ENCODE peak calls at places on chromosomes 16 and 17, in four cellular contexts. One of them, this sample, is unnamed.

GRCh38 chr17:76125922-76126321 is 15.1 kb downstream of the FOXJ1 start:
- DNase-seq in A549: no peak
- DNase-seq in K562: no peak
- DNase-seq in IMR-90: no peak
- DNase-seq in this sample: no peak

GRCh38 chr17:27349540-27350021 is 55.7 kb downstream of the WSB1 start:
- DNase-seq in IMR-90: no peak
- DNase-seq in K562: no peak
- DNase-seq in A549: no peak
- DNase-seq in this sample: no peak

GRCh38 chr17:20302191-20302917 is 165.0 kb downstream of the LGALS9B start:
- DNase-seq in A549: no peak
- DNase-seq in IMR-90: peak; percentile 4
- DNase-seq in K562: no peak
- DNase-seq in this sample: no peak

GRCh38 chr17:36461330-36462110 is 25.0 kb upstream of the ZNHIT3 start:
- DNase-seq in A549: no peak
- DNase-seq in IMR-90: no peak
- DNase-seq in K562: no peak
- DNase-seq in this sample: no peak

GRCh38 chr17:39671651-39672521 is 3.6 kb downstream of the PNMT start:
- DNase-seq in K562: peak; percentile 72
- DNase-seq in A549: peak; percentile 82
- DNase-seq in IMR-90: peak; percentile 27
- DNase-seq in this sample: no peak

GRCh38 chr17:21017256-21017655 is 25.6 kb downstream of the USP22 start:
- DNase-seq in A549: no peak
- DNase-seq in IMR-90: no peak
- DNase-seq in K562: no peak
- DNase-seq in this sample: no peak

GRCh38 chr17:9244066-9245052 is 223.0 kb downstream of the NTN1 start:
- DNase-seq in K562: no peak
- DNase-seq in IMR-90: peak; percentile 88
- DNase-seq in A549: no peak
- DNase-seq in this sample: no peak

GRCh38 chr16:16019488-16019887 is 70.1 kb downstream of the ABCC1 start:
- DNase-seq in K562: no peak
- DNase-seq in IMR-90: peak; percentile 54
- DNase-seq in A549: peak; percentile 82
- DNase-seq in this sample: no peak

GRCh38 chr16:31710134-31710533 is 163.5 kb upstream of the ZNF267 start:
- DNase-seq in IMR-90: no peak
- DNase-seq in K562: no peak
- DNase-seq in A549: no peak
- DNase-seq in this sample: no peak

GRCh38 chr16:49484454-49484853 is 110.8 kb downstream of the C16orf78 start:
- DNase-seq in IMR-90: no peak
- DNase-seq in K562: peak; percentile 53
- DNase-seq in A549: peak; percentile 46
- DNase-seq in this sample: no peak

GRCh38 chr16:61721561-61721960 is 314.7 kb downstream of the CDH8 start:
- DNase-seq in A549: no peak
- DNase-seq in K562: no peak
- DNase-seq in IMR-90: no peak
- DNase-seq in this sample: no peak

GRCh38 chr17:62800580-62800979 is 7.5 kb downstream of the MARCHF10 start:
- DNase-seq in K562: no peak
- DNase-seq in A549: no peak
- DNase-seq in IMR-90: peak; percentile 63
- DNase-seq in this sample: no peak

GRCh38 chr17:62801553-62801952 is 6.6 kb downstream of the MARCHF10 start:
- DNase-seq in A549: no peak
- DNase-seq in K562: no peak
- DNase-seq in IMR-90: peak; percentile 36
- DNase-seq in this sample: no peak

GRCh38 chr17:62804025-62804424 is 4.1 kb downstream of the MARCHF10 start:
- DNase-seq in IMR-90: no peak
- DNase-seq in A549: no peak
- DNase-seq in K562: no peak
- DNase-seq in this sample: no peak

GRCh38 chr17:62804822-62805221 is 3.3 kb downstream of the MARCHF10 start:
- DNase-seq in IMR-90: peak; percentile 75
- DNase-seq in A549: peak; percentile 86
- DNase-seq in K562: no peak
- DNase-seq in this sample: no peak

GRCh38 chr17:62802531-62803205 is 5.4 kb downstream of the MARCHF10 start:
- DNase-seq in K562: no peak
- DNase-seq in A549: no peak
- DNase-seq in IMR-90: no peak
- DNase-seq in this sample: no peak
- TF ChIP-seq ELK1 in K562: no peak
- TF ChIP-seq ELK1 in A549: no peak
- TF ChIP-seq ELK1 in IMR-90: no peak
- TF ChIP-seq ELK1 in this sample: no peak

GRCh38 chr17:47907932-47908562 is 12.0 kb downstream of the SP2 start:
- DNase-seq in IMR-90: no peak
- DNase-seq in K562: no peak
- DNase-seq in A549: no peak
- DNase-seq in this sample: no peak

GRCh38 chr17:47901423-47901822 is 5.4 kb downstream of the SP2 start:
- DNase-seq in IMR-90: no peak
- DNase-seq in K562: no peak
- DNase-seq in A549: no peak
- DNase-seq in this sample: no peak

GRCh38 chr17:47902039-47902744 is 6.2 kb downstream of the SP2 start:
- DNase-seq in IMR-90: no peak
- DNase-seq in K562: peak; percentile 47
- DNase-seq in A549: no peak
- DNase-seq in this sample: no peak

GRCh38 chr17:47906443-47906842 is 10.4 kb downstream of the SP2 start:
- DNase-seq in A549: no peak
- DNase-seq in K562: no peak
- DNase-seq in IMR-90: no peak
- DNase-seq in this sample: no peak

GRCh38 chr17:47905221-47905733 is 9.2 kb downstream of the SP2 start:
- DNase-seq in K562: no peak
- DNase-seq in A549: no peak
- DNase-seq in IMR-90: peak; percentile 78
- DNase-seq in this sample: no peak
- TF ChIP-seq ELK1 in K562: no peak
- TF ChIP-seq ELK1 in A549: no peak
- TF ChIP-seq ELK1 in IMR-90: no peak
- TF ChIP-seq ELK1 in this sample: no peak

DNA sequence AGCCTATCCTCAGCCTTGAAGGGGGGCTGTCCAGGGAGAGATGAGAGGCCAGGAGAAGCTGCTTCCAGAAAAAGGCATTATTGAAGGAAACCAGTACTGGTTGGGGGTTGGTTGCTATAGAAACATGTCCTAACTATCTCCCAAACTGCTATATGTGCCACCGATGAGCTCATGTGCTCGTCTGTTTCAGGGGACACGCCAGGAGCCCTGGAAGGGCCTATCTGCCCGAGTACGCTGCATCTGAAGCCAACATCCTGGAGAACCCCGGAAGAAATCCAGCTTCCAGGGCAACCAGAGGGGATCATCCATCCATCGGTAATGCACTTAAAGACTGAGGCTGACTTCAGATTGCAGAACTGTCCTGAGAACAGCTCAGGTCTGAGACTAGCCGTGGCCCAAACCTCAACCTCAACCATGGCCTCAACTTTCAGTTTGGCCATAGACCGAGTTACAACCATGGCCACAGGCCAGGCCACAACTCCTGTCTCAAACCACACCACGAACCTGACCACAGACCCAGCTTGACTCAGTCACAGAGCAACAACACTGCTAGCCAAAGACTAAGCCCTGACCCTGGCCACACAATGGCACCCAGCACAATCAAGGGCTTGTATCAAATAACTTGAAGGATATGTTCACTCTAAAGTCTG is 10.2 kb downstream of the PITPNM3 start:
- DNase-seq in IMR-90: peak; percentile 67
- DNase-seq in A549: no peak
- DNase-seq in K562: no peak
- DNase-seq in this sample: peak; percentile 8
- TF ChIP-seq ELK1 in IMR-90: no peak
- TF ChIP-seq ELK1 in A549: no peak
- TF ChIP-seq ELK1 in K562: no peak
- TF ChIP-seq ELK1 in this sample: no peak

GRCh38 chr16:68642436-68643064 is 2.6 kb upstream of the CDH3 start:
- DNase-seq in IMR-90: no peak
- DNase-seq in A549: no peak
- DNase-seq in K562: no peak
- DNase-seq in this sample: no peak
- TF ChIP-seq ELK1 in IMR-90: no peak
- TF ChIP-seq ELK1 in A549: no peak
- TF ChIP-seq ELK1 in K562: no peak
- TF ChIP-seq ELK1 in this sample: no peak

This sample was measured in GM12878.